ENCODE peak calls at places on chromosomes 7 and 10, in five cellular contexts. E is BJ, B is Kasumi-1, K is posterior cingulate gyrus, R is T-helper 2 cell. O is an unnamed sample.

GRCh38 chr7:14332155-14332554 is 342.7 kb upstream of the ETV1 start:
- DNase-seq in E (no peak), B (no peak), K (no peak), R (no peak), O (no peak)

GRCh38 chr10:82242778-82243177 is 367.8 kb downstream of the NRG3 start:
- DNase-seq in E (no peak), B (no peak), K (no peak), R (no peak), O (no peak)

GRCh38 chr10:132612571-132613504 is 75.3 kb downstream of the INPP5A start:
- DNase-seq in E (no peak), B (no peak), K (peak), R (no peak), O (no peak)

GRCh38 chr7:77328669-77329068 is 87.5 kb downstream of the GSAP start:
- DNase-seq in E (no peak), B (peak), K (no peak), R (no peak), O (no peak)

GRCh38 chr7:63077841-63078240 is 920.8 kb upstream of the ZNF722 start:
- DNase-seq in E (no peak), B (no peak), K (no peak), R (no peak), O (no peak)

GRCh38 chr7:70595741-70596574 is 536.0 kb upstream of the GALNT17 start:
- DNase-seq in E (no peak), B (no peak), K (no peak), R (no peak), O (peak)

GRCh38 chr10:63812491-63812890 is 291.3 kb downstream of the REEP3 start:
- DNase-seq in E (peak), B (no peak), K (no peak), R (no peak), O (no peak)

GRCh38 chr7:50812847-50813475 is 30.3 kb upstream of the GRB10 start:
- DNase-seq in E (peak), B (no peak), K (no peak), R (no peak), O (peak)

GRCh38 chr10:90674927-90675326 is 182.9 kb downstream of the HTR7 start:
- DNase-seq in E (peak), B (no peak), K (no peak), R (no peak), O (no peak)

GRCh38 chr7:2713370-2713769 is 25.4 kb downstream of the AMZ1 start:
- DNase-seq in E (no peak), B (peak), K (no peak), R (no peak), O (no peak)

GRCh38 chr7:24733414-24734060 is 23.7 kb downstream of the GSDME start:
- DNase-seq in E (no peak), B (no peak), K (no peak), R (no peak), O (peak)